ENCODE peak calls at places on chromosomes 5 and 9, in six cellular contexts. One of them, this sample, is unnamed.
A peak's percentile ranks its signal among the peaks of the same experiment; 100 is the strongest.

GRCh38 chr5:76736679-76737078 is 20.8 kb downstream of the F2R start:
- DNase-seq in tibial artery: no peak
- DNase-seq in chondrocyte: no peak
- DNase-seq in A549: no peak
- DNase-seq in CD4-positive, alpha-beta T cell: no peak
- DNase-seq in endothelial cell: no peak
- DNase-seq in this sample: no peak

GRCh38 chr5:36690041-36690941 is 83.9 kb downstream of the SLC1A3 start:
- DNase-seq in tibial artery: peak; percentile 72
- DNase-seq in chondrocyte: peak; percentile 89
- DNase-seq in A549: peak; percentile 79
- DNase-seq in CD4-positive, alpha-beta T cell: peak; percentile 50
- DNase-seq in endothelial cell: peak; percentile 76
- DNase-seq in this sample: peak; percentile 87

GRCh38 chr5:74579215-74579614 is 61.3 kb downstream of the ENC1 start:
- DNase-seq in tibial artery: no peak
- DNase-seq in chondrocyte: no peak
- DNase-seq in A549: no peak
- DNase-seq in CD4-positive, alpha-beta T cell: peak; percentile 34
- DNase-seq in endothelial cell: no peak
- DNase-seq in this sample: peak; percentile 35

GRCh38 chr9:74726581-74726980 is 161.1 kb downstream of the TRPM6 start:
- DNase-seq in tibial artery: no peak
- DNase-seq in chondrocyte: no peak
- DNase-seq in A549: no peak
- DNase-seq in CD4-positive, alpha-beta T cell: no peak
- DNase-seq in endothelial cell: no peak
- DNase-seq in this sample: no peak

GRCh38 chr5:151750121-151750520 is 8.3 kb downstream of the ATOX1 start:
- DNase-seq in tibial artery: no peak
- DNase-seq in chondrocyte: no peak
- DNase-seq in A549: no peak
- DNase-seq in CD4-positive, alpha-beta T cell: no peak
- DNase-seq in endothelial cell: no peak
- DNase-seq in this sample: no peak

GRCh38 chr9:112408819-112409218 is 28.9 kb downstream of the HSDL2 start:
- DNase-seq in tibial artery: no peak
- DNase-seq in chondrocyte: no peak
- DNase-seq in A549: no peak
- DNase-seq in CD4-positive, alpha-beta T cell: no peak
- DNase-seq in endothelial cell: no peak
- DNase-seq in this sample: no peak

GRCh38 chr5:131377785-131378325 is 114.0 kb downstream of the CDC42SE2 start:
- DNase-seq in tibial artery: no peak
- DNase-seq in chondrocyte: no peak
- DNase-seq in A549: no peak
- DNase-seq in CD4-positive, alpha-beta T cell: no peak
- DNase-seq in endothelial cell: no peak
- DNase-seq in this sample: no peak

GRCh38 chr9:135987838-135988404 is 26.7 kb upstream of the UBAC1 start:
- DNase-seq in tibial artery: no peak
- DNase-seq in chondrocyte: no peak
- DNase-seq in A549: no peak
- DNase-seq in CD4-positive, alpha-beta T cell: no peak
- DNase-seq in endothelial cell: no peak
- DNase-seq in this sample: no peak

GRCh38 chr5:141051526-141051876 is 327 bp downstream of the PCDHB1 start:
- DNase-seq in tibial artery: no peak
- DNase-seq in chondrocyte: no peak
- DNase-seq in A549: no peak
- DNase-seq in CD4-positive, alpha-beta T cell: no peak
- DNase-seq in endothelial cell: peak; percentile 20
- DNase-seq in this sample: no peak

GRCh38 chr5:149210968-149211495 is 60.6 kb upstream of the AFAP1L1 start:
- DNase-seq in tibial artery: no peak
- DNase-seq in chondrocyte: no peak
- DNase-seq in A549: no peak
- DNase-seq in CD4-positive, alpha-beta T cell: no peak
- DNase-seq in endothelial cell: no peak
- DNase-seq in this sample: no peak

GRCh38 chr9:107866912-107867311 is 377.3 kb upstream of the KLF4 start:
- DNase-seq in tibial artery: no peak
- DNase-seq in chondrocyte: no peak
- DNase-seq in A549: no peak
- DNase-seq in CD4-positive, alpha-beta T cell: no peak
- DNase-seq in endothelial cell: no peak
- DNase-seq in this sample: no peak

GRCh38 chr9:128550770-128551651 is 1.4 kb upstream of the SPTAN1 start:
- DNase-seq in tibial artery: peak; percentile 21
- DNase-seq in chondrocyte: no peak
- DNase-seq in A549: no peak
- DNase-seq in CD4-positive, alpha-beta T cell: no peak
- DNase-seq in endothelial cell: no peak
- DNase-seq in this sample: no peak

GRCh38 chr5:156764149-156764548 is 85.9 kb upstream of the PPP1R2B start:
- DNase-seq in tibial artery: no peak
- DNase-seq in chondrocyte: no peak
- DNase-seq in A549: no peak
- DNase-seq in CD4-positive, alpha-beta T cell: no peak
- DNase-seq in endothelial cell: no peak
- DNase-seq in this sample: no peak

GRCh38 chr5:106127341-106127781 is 1543.4 kb downstream of the EFNA5 start:
- DNase-seq in tibial artery: no peak
- DNase-seq in chondrocyte: no peak
- DNase-seq in A549: no peak
- DNase-seq in CD4-positive, alpha-beta T cell: no peak
- DNase-seq in endothelial cell: no peak
- DNase-seq in this sample: peak; percentile 12

GRCh38 chr5:168291961-168292782 is 727 bp downstream of the WWC1 start:
- DNase-seq in tibial artery: no peak
- DNase-seq in chondrocyte: peak; percentile 75
- DNase-seq in A549: no peak
- DNase-seq in CD4-positive, alpha-beta T cell: no peak
- DNase-seq in endothelial cell: peak; percentile 35
- DNase-seq in this sample: no peak

GRCh38 chr9:26800322-26800721 is 92.3 kb downstream of the CAAP1 start:
- DNase-seq in tibial artery: no peak
- DNase-seq in chondrocyte: no peak
- DNase-seq in A549: no peak
- DNase-seq in CD4-positive, alpha-beta T cell: no peak
- DNase-seq in endothelial cell: no peak
- DNase-seq in this sample: no peak

GRCh38 chr9:127553793-127554192 is 58.3 kb upstream of the STXBP1 start:
- DNase-seq in tibial artery: no peak
- DNase-seq in chondrocyte: no peak
- DNase-seq in A549: no peak
- DNase-seq in CD4-positive, alpha-beta T cell: no peak
- DNase-seq in endothelial cell: no peak
- DNase-seq in this sample: no peak

GRCh38 chr9:34823778-34824177 is 113.8 kb upstream of the CCL21 start:
- DNase-seq in tibial artery: no peak
- DNase-seq in chondrocyte: no peak
- DNase-seq in A549: no peak
- DNase-seq in CD4-positive, alpha-beta T cell: no peak
- DNase-seq in endothelial cell: no peak
- DNase-seq in this sample: no peak

GRCh38 chr9:128787583-128788156 is 617 bp downstream of the TBC1D13 start:
- DNase-seq in tibial artery: no peak
- DNase-seq in chondrocyte: no peak
- DNase-seq in A549: no peak
- DNase-seq in CD4-positive, alpha-beta T cell: no peak
- DNase-seq in endothelial cell: no peak
- DNase-seq in this sample: no peak

GRCh38 chr5:6393596-6394194 is 15.3 kb upstream of the MED10 start:
- DNase-seq in tibial artery: no peak
- DNase-seq in chondrocyte: no peak
- DNase-seq in A549: no peak
- DNase-seq in CD4-positive, alpha-beta T cell: no peak
- DNase-seq in endothelial cell: no peak
- DNase-seq in this sample: no peak

GRCh38 chr9:109317979-109318671 is 2.7 kb downstream of the EPB41L4B start:
- DNase-seq in tibial artery: no peak
- DNase-seq in chondrocyte: no peak
- DNase-seq in A549: no peak
- DNase-seq in CD4-positive, alpha-beta T cell: no peak
- DNase-seq in endothelial cell: peak; percentile 11
- DNase-seq in this sample: no peak

GRCh38 chr5:60295423-60295822 is 401.9 kb upstream of the PDE4D start:
- DNase-seq in tibial artery: no peak
- DNase-seq in chondrocyte: no peak
- DNase-seq in A549: peak; percentile 61
- DNase-seq in CD4-positive, alpha-beta T cell: no peak
- DNase-seq in endothelial cell: peak; percentile 41
- DNase-seq in this sample: no peak
- TF ChIP-seq CTCF in tibial artery: peak; percentile 32
- TF ChIP-seq CTCF in chondrocyte: peak; percentile 80
- TF ChIP-seq CTCF in A549: peak; percentile 61
- TF ChIP-seq CTCF in CD4-positive, alpha-beta T cell: no peak
- TF ChIP-seq CTCF in endothelial cell: peak; percentile 38
- TF ChIP-seq CTCF in this sample: peak; percentile 62

GRCh38 chr9:130895038-130895437 is 1.6 kb downstream of the QRFP start:
- DNase-seq in tibial artery: no peak
- DNase-seq in chondrocyte: no peak
- DNase-seq in A549: no peak
- DNase-seq in CD4-positive, alpha-beta T cell: no peak
- DNase-seq in endothelial cell: no peak
- DNase-seq in this sample: no peak

GRCh38 chr9:130894546-130894945 is 2.1 kb downstream of the QRFP start:
- DNase-seq in tibial artery: no peak
- DNase-seq in chondrocyte: no peak
- DNase-seq in A549: no peak
- DNase-seq in CD4-positive, alpha-beta T cell: no peak
- DNase-seq in endothelial cell: no peak
- DNase-seq in this sample: no peak

GRCh38 chr9:130891699-130892502 is 4.7 kb downstream of the QRFP start:
- DNase-seq in tibial artery: no peak
- DNase-seq in chondrocyte: no peak
- DNase-seq in A549: no peak
- DNase-seq in CD4-positive, alpha-beta T cell: no peak
- DNase-seq in endothelial cell: no peak
- DNase-seq in this sample: no peak

GRCh38 chr9:130892503-130893249 is 3.9 kb downstream of the QRFP start:
- DNase-seq in tibial artery: no peak
- DNase-seq in chondrocyte: no peak
- DNase-seq in A549: no peak
- DNase-seq in CD4-positive, alpha-beta T cell: no peak
- DNase-seq in endothelial cell: no peak
- DNase-seq in this sample: no peak

DNA sequence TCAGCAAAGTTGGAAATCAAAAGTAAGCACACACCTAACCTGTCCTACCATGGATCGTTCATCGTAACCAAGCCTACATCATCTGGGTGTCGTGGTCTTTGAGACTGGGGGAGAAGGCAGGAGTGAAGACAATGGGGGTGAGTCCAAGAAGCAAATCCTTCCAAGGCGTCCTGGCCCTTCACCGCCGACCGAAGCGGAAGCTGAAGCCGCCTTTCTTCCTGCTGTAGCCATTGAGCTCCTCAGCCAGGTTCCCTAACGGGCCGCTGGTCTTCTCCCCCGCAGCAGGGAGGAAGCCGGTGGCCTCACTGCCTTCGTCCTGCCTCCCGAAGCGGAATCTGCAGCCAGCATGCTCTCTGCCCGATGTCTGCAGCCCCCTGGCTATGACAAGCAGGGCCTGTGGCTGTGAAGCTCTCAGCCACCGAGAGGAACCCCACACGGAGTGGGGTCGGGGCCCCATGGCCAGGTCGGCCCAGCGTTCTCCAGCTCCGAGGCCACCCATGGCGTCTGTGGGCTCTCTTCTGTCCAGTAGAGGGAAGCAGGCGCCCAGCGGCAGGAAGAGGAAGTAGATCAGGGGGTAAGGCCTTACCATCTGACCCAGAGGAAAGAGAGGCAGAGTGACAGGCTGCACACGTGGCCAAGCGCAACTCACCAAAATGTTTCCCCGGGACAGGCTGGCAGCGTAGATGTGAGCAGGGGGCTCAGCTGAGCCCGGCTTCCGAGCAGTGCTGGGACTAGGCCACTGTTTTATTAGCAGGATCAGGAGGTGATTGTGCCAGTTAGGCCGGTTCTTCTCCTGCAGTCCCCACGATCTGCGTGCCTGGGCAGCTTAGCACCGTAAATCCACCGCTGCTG is 3.1 kb downstream of the QRFP start:
- DNase-seq in tibial artery: peak; percentile 67
- DNase-seq in chondrocyte: peak; percentile 74
- DNase-seq in A549: peak; percentile 67
- DNase-seq in CD4-positive, alpha-beta T cell: no peak
- DNase-seq in endothelial cell: peak; percentile 41
- DNase-seq in this sample: no peak
- TF ChIP-seq CTCF in tibial artery: no peak
- TF ChIP-seq CTCF in chondrocyte: peak; percentile 63
- TF ChIP-seq CTCF in A549: peak; percentile 48
- TF ChIP-seq CTCF in CD4-positive, alpha-beta T cell: no peak
- TF ChIP-seq CTCF in endothelial cell: no peak
- TF ChIP-seq CTCF in this sample: no peak

GRCh38 chr5:154395407-154396106 is 50.2 kb upstream of the SAP30L start:
- DNase-seq in tibial artery: no peak
- DNase-seq in chondrocyte: no peak
- DNase-seq in A549: no peak
- DNase-seq in CD4-positive, alpha-beta T cell: no peak
- DNase-seq in endothelial cell: no peak
- DNase-seq in this sample: no peak

GRCh38 chr5:154393850-154394249 is 51.9 kb upstream of the SAP30L start:
- DNase-seq in tibial artery: no peak
- DNase-seq in chondrocyte: no peak
- DNase-seq in A549: no peak
- DNase-seq in CD4-positive, alpha-beta T cell: no peak
- DNase-seq in endothelial cell: no peak
- DNase-seq in this sample: no peak

GRCh38 chr5:154391788-154392187 is 54.0 kb upstream of the SAP30L start:
- DNase-seq in tibial artery: no peak
- DNase-seq in chondrocyte: no peak
- DNase-seq in A549: no peak
- DNase-seq in CD4-positive, alpha-beta T cell: no peak
- DNase-seq in endothelial cell: no peak
- DNase-seq in this sample: no peak

GRCh38 chr5:154396128-154396527 is 49.7 kb upstream of the SAP30L start:
- DNase-seq in tibial artery: no peak
- DNase-seq in chondrocyte: no peak
- DNase-seq in A549: no peak
- DNase-seq in CD4-positive, alpha-beta T cell: no peak
- DNase-seq in endothelial cell: no peak
- DNase-seq in this sample: no peak

DNA sequence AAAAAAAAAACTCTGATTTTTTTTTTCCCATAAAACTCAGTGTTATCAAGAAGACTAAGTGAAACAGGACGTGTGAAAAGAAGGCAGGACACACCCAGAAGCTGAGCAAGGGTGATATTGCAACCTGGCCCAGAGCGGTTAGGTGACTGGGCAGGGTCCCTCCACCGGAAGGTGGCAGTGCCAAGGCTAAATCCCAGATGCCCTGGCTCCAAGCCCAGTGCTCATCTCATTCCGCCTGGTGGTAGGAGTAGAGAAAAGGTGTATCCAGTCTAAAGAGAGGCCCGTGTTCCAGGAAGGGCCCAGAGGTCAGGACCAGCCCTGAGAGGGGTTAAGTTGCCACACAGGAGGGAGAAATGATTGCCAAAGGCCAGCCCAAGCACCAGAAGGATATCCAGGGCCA is 51.5 kb upstream of the SAP30L start:
- DNase-seq in tibial artery: no peak
- DNase-seq in chondrocyte: no peak
- DNase-seq in A549: peak; percentile 61
- DNase-seq in CD4-positive, alpha-beta T cell: no peak
- DNase-seq in endothelial cell: no peak
- DNase-seq in this sample: no peak
- TF ChIP-seq CTCF in tibial artery: no peak
- TF ChIP-seq CTCF in chondrocyte: no peak
- TF ChIP-seq CTCF in A549: no peak
- TF ChIP-seq CTCF in CD4-positive, alpha-beta T cell: no peak
- TF ChIP-seq CTCF in endothelial cell: no peak
- TF ChIP-seq CTCF in this sample: no peak

GRCh38 chr5:180673371-180674252 is 24.2 kb upstream of the FLT4 start:
- DNase-seq in tibial artery: no peak
- DNase-seq in chondrocyte: no peak
- DNase-seq in A549: no peak
- DNase-seq in CD4-positive, alpha-beta T cell: no peak
- DNase-seq in endothelial cell: peak; percentile 38
- DNase-seq in this sample: no peak
- TF ChIP-seq CTCF in tibial artery: no peak
- TF ChIP-seq CTCF in chondrocyte: peak; percentile 40
- TF ChIP-seq CTCF in A549: no peak
- TF ChIP-seq CTCF in CD4-positive, alpha-beta T cell: no peak
- TF ChIP-seq CTCF in endothelial cell: peak; percentile 24
- TF ChIP-seq CTCF in this sample: no peak

This sample was measured in GM13977.